ENCODE peak calls at places on chromosomes 7 and 10, in nine cellular contexts. M is PC-3; V is right atrium auricular region; H is NT2/D1; R is GM06990; B is psoas muscle; S is CD8-positive, alpha-beta T cell; Z is breast epithelium; N is HCT116. E is an unnamed sample.
A peak's percentile ranks its signal among the peaks of the same experiment; 100 is the strongest.

GRCh38 chr10:129949411-129950335 is 14.4 kb downstream of the EBF3 start:
- DNase-seq in S (no peak), V (peak; percentile 68), M (no peak), Z (no peak), H (no peak), B (peak; percentile 80), R (no peak), N (no peak), E (no peak)

GRCh38 chr10:94490789-94491039 is 54.9 kb upstream of the HELLS start:
- DNase-seq in N (no peak), V (no peak), H (no peak), B (no peak), Z (no peak), S (no peak), M (no peak), R (no peak), E (no peak)

GRCh38 chr7:105452085-105452484 is 63.4 kb upstream of the SRPK2 start:
- DNase-seq in S (no peak), M (no peak), B (no peak), H (no peak), R (no peak), N (no peak), V (no peak), Z (no peak), E (no peak)

GRCh38 chr10:17742918-17743317 is 9.1 kb upstream of the TMEM236 start:
- DNase-seq in H (no peak), V (peak; percentile 65), N (peak; percentile 49), B (peak; percentile 68), S (peak; percentile 71), Z (no peak), M (peak; percentile 49), R (peak; percentile 38), E (peak; percentile 29)

GRCh38 chr7:101537205-101537604 is 91.9 kb downstream of the MYL10 start:
- DNase-seq in R (no peak), V (no peak), N (no peak), Z (no peak), B (no peak), M (peak; percentile 12), H (no peak), S (no peak), E (no peak)

GRCh38 chr10:94108200-94108599 is 114.5 kb downstream of the PLCE1 start:
- DNase-seq in Z (no peak), N (no peak), H (no peak), B (no peak), S (no peak), V (no peak), M (peak; percentile 63), R (no peak), E (no peak)

GRCh38 chr10:124568339-124568738 is 106.7 kb downstream of the LHPP start:
- DNase-seq in V (no peak), R (no peak), H (no peak), M (no peak), Z (no peak), N (no peak), S (no peak), B (no peak), E (no peak)

GRCh38 chr10:44008270-44008916 is 359.7 kb upstream of the ZNF32 start:
- DNase-seq in M (peak; percentile 25), H (no peak), Z (no peak), N (no peak), R (peak; percentile 63), B (no peak), V (no peak), S (no peak), E (no peak)

GRCh38 chr10:110881905-110882304 is 10.2 kb downstream of the PDCD4 start:
- DNase-seq in H (no peak), N (no peak), B (no peak), Z (no peak), R (no peak), M (no peak), V (no peak), S (no peak), E (no peak)

GRCh38 chr10:110883924-110884323 is 12.2 kb downstream of the PDCD4 start:
- DNase-seq in R (no peak), H (no peak), V (no peak), Z (no peak), N (no peak), B (no peak), S (no peak), M (peak; percentile 67), E (no peak)

GRCh38 chr10:110892602-110893001 is 20.9 kb downstream of the PDCD4 start:
- DNase-seq in H (no peak), B (no peak), N (no peak), Z (no peak), V (no peak), M (no peak), S (no peak), R (no peak), E (no peak)

GRCh38 chr10:110885932-110886674 is 14.4 kb downstream of the PDCD4 start:
- DNase-seq in V (no peak), M (peak; percentile 80), Z (no peak), N (no peak), R (no peak), S (no peak), H (no peak), B (no peak), E (no peak)

DNA sequence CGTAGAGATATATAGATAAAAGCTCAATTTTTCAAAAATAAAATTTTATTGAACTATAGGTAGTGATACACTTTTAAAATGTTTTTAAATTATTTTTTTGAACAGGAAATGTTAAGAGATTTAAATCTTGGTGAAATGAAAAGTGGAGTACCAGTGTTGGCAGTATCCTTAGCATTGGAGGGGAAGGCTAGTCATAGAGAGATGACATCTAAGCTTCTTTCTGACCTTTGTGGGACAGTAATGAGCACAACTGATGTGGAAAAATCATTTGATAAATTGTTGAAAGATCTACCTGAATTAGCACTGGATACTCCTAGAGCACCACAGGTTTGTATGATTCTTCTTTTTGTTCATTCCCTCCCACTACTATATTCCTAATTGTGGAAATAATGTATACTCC is 15.8 kb downstream of the PDCD4 start:
- DNase-seq in N (no peak), M (no peak), R (no peak), B (no peak), Z (no peak), S (no peak), V (no peak), H (no peak), E (no peak)
- H3K36me3 ChIP-seq in N (no peaks in the 10 kb centered on the region), M (no peaks in the 10 kb centered on the region), R (peaks cover 2% of the 10 kb centered on the region), B (no peaks in the 10 kb centered on the region), Z (peaks cover 9% of the 10 kb centered on the region), S (peaks cover 20% of the 10 kb centered on the region), V (peaks cover 25% of the 10 kb centered on the region), H (peaks cover 3% of the 10 kb centered on the region), E (no peaks in the 10 kb centered on the region)

GRCh38 chr10:22539579-22540160 is 174.7 kb downstream of the PIP4K2A start:
- DNase-seq in V (no peak), N (no peak), S (no peak), R (no peak), M (no peak), B (no peak), H (no peak), Z (no peak), E (no peak)
- H3K36me3 ChIP-seq in V (peaks cover 29% of the 10 kb centered on the region), N (peaks cover 36% of the 10 kb centered on the region), S (peaks cover 58% of the 10 kb centered on the region), R (peaks cover 46% of the 10 kb centered on the region), M (no peaks in the 10 kb centered on the region), B (no peaks in the 10 kb centered on the region), H (peaks cover 28% of the 10 kb centered on the region), Z (no peaks in the 10 kb centered on the region), E (peaks cover 8% of the 10 kb centered on the region)

GRCh38 chr10:33252324-33252723 is 82.1 kb downstream of the NRP1 start:
- DNase-seq in B (no peak), N (no peak), Z (no peak), M (no peak), R (no peak), V (no peak), H (no peak), S (no peak), E (no peak)

GRCh38 chr10:33247221-33247907 is 87.1 kb downstream of the NRP1 start:
- DNase-seq in M (no peak), R (no peak), S (no peak), B (no peak), N (no peak), H (no peak), V (no peak), Z (no peak), E (no peak)

GRCh38 chr10:33249659-33250058 is 84.8 kb downstream of the NRP1 start:
- DNase-seq in Z (no peak), B (no peak), V (no peak), H (no peak), R (no peak), S (no peak), N (no peak), M (peak; percentile 64), E (no peak)

GRCh38 chr10:33248638-33249037 is 85.8 kb downstream of the NRP1 start:
- DNase-seq in S (no peak), V (no peak), H (no peak), B (no peak), N (no peak), M (peak; percentile 100), Z (no peak), R (no peak), E (no peak)

DNA sequence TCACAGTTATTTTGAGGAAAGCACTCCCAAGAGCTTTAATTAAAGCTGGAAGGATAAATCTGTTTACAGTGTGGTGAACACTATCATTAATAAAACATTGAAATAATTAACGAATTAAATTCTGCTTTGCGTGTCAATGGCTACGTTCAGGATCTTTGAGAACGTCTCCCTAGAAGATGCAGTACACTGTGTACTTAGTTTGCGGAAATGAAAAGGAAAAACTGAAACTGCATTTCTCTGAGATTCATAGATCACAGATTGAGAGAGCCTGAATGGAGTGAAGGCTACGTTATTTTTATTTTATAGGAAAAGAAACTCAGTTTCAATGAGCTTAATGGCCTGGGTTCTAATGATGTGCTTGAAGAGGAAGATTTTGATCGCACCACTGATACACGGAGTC is 85.3 kb downstream of the NRP1 start:
- DNase-seq in H (no peak), M (no peak), S (no peak), Z (no peak), B (no peak), R (no peak), V (no peak), N (no peak), E (no peak)
- H3K36me3 ChIP-seq in H (no peaks in the 10 kb centered on the region), M (peaks cover 82% of the 10 kb centered on the region), S (no peaks in the 10 kb centered on the region), Z (no peaks in the 10 kb centered on the region), B (peaks cover 12% of the 10 kb centered on the region), R (no peaks in the 10 kb centered on the region), V (peaks cover 58% of the 10 kb centered on the region), N (no peaks in the 10 kb centered on the region), E (no peaks in the 10 kb centered on the region)

GRCh38 chr10:107417446-107417845 is 252.9 kb upstream of the SORCS1 start:
- DNase-seq in M (no peak), B (no peak), N (no peak), V (no peak), R (no peak), S (no peak), H (no peak), Z (no peak), E (no peak)

GRCh38 chr10:107418411-107418810 is 253.9 kb upstream of the SORCS1 start:
- DNase-seq in N (no peak), H (no peak), V (no peak), R (no peak), B (no peak), Z (no peak), M (no peak), S (no peak), E (no peak)

GRCh38 chr10:107415446-107415845 is 250.9 kb upstream of the SORCS1 start:
- DNase-seq in R (no peak), M (no peak), S (no peak), B (no peak), N (no peak), V (no peak), Z (no peak), H (no peak), E (no peak)

GRCh38 chr10:107409517-107409916 is 245.0 kb upstream of the SORCS1 start:
- DNase-seq in R (no peak), Z (no peak), H (peak; percentile 0), N (no peak), B (no peak), S (no peak), V (no peak), M (peak; percentile 49), E (no peak)

GRCh38 chr10:107413971-107414370 is 249.5 kb upstream of the SORCS1 start:
- DNase-seq in Z (no peak), H (no peak), M (no peak), B (no peak), N (no peak), S (no peak), R (no peak), V (no peak), E (no peak)
- H3K36me3 ChIP-seq in Z (no peaks in the 10 kb centered on the region), H (no peaks in the 10 kb centered on the region), M (no peaks in the 10 kb centered on the region), B (no peaks in the 10 kb centered on the region), N (no peaks in the 10 kb centered on the region), S (no peaks in the 10 kb centered on the region), R (no peaks in the 10 kb centered on the region), V (no peaks in the 10 kb centered on the region), E (no peaks in the 10 kb centered on the region)